ENCODE peak calls at places on chromosome 1, in seven cellular contexts. E, T, X, K, S, B and A are unnamed samples.

GRCh38 chr1:100360790-100361232 is 8.5 kb downstream of the CDC14A start:
- DNase-seq in B (no peak), T (peak), X (peak), E (no peak), S (no peak), K (peak), A (peak)

GRCh38 chr1:29503441-29503840 is 267.1 kb downstream of the PTPRU start:
- DNase-seq in B (no peak), X (no peak), S (no peak), E (peak), T (no peak), K (no peak), A (peak)

GRCh38 chr1:1021010-1021845 is 1.3 kb downstream of the AGRN start:
- DNase-seq in X (no peak), T (peak), B (no peak), S (no peak), E (peak), K (peak), A (peak)

GRCh38 chr1:89953072-89953626 is 41.8 kb upstream of the ZNF326 start:
- DNase-seq in E (no peak), S (peak), K (peak), B (no peak), T (peak), X (no peak), A (no peak)

GRCh38 chr1:201310251-201310985 is 27.1 kb downstream of the PKP1 start:
- DNase-seq in S (no peak), K (no peak), E (no peak), X (no peak), T (no peak), B (no peak), A (no peak)

GRCh38 chr1:207028884-207029283 is 3.7 kb downstream of the C1orf116 start:
- DNase-seq in E (no peak), T (no peak), B (no peak), K (no peak), S (no peak), X (no peak), A (no peak)

GRCh38 chr1:41658444-41659158 is 174.1 kb upstream of the EDN2 start:
- DNase-seq in T (no peak), E (no peak), X (no peak), S (no peak), K (no peak), B (peak), A (peak)

GRCh38 chr1:20698195-20698910 is 19.5 kb downstream of the KIF17 start:
- DNase-seq in S (no peak), B (no peak), T (peak), K (no peak), E (no peak), X (no peak), A (no peak)

GRCh38 chr1:90474158-90474557 is 242.9 kb downstream of the BARHL2 start:
- DNase-seq in S (no peak), B (no peak), X (no peak), E (no peak), T (no peak), K (no peak), A (no peak)

DNA sequence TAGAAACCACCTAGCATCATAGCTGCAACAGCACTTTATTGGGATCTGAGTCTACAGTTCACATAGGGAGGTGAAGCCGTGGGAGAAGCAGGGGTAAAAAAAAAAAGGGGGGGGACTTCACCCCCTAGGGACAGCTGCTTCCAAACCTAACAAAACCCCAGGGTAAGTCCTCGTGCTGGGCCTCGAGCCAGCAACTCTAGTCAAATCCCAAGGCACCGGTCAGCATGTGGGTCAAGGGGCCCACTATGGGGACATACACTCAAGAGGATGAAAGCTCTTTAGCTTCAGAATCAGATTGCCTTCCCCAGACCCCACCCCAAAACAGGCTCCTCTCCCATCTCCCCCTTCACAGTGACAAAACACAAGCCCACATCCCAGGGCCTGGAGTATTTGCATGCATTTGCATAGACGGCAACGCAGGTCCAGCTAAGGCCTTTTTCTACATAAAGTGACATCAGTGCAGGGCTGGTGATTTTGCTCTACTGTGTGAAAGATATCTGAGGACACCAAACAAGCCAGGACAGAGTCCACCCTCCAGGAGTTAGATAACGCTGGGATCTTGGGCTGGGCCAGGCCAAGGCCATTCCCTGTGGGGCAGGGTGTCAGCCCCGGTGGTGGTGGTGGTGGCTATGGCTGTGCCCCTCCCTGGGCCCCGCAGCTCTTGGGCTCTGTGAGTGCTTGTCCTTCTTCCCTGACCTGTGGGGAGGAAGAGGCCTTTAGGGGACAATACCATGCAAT is 8.1 kb upstream of the PMVK start:
- DNase-seq in T (no peak), S (no peak), B (no peak), X (no peak), E (no peak), K (no peak), A (no peak)
- TF ChIP-seq CTCF in T (no peak), S (no peak), B (no peak), X (no peak), E (no peak), K (no peak), A (no peak)

GRCh38 chr1:156658496-156658895 is 16.6 kb downstream of the BCAN start:
- DNase-seq in B (no peak), X (no peak), T (no peak), S (no peak), E (no peak), K (no peak), A (no peak)

GRCh38 chr1:156659994-156660751 is 17.0 kb downstream of the NES start:
- DNase-seq in K (peak), X (peak), T (peak), S (peak), E (peak), B (peak), A (peak)

GRCh38 chr1:156658945-156659574 is 17.1 kb downstream of the BCAN start:
- DNase-seq in B (no peak), T (no peak), S (no peak), X (no peak), E (no peak), K (no peak), A (no peak)

GRCh38 chr1:156660752-156661112 is 16.5 kb downstream of the NES start:
- DNase-seq in X (no peak), B (no peak), T (no peak), S (no peak), K (no peak), E (no peak), A (no peak)

DNA sequence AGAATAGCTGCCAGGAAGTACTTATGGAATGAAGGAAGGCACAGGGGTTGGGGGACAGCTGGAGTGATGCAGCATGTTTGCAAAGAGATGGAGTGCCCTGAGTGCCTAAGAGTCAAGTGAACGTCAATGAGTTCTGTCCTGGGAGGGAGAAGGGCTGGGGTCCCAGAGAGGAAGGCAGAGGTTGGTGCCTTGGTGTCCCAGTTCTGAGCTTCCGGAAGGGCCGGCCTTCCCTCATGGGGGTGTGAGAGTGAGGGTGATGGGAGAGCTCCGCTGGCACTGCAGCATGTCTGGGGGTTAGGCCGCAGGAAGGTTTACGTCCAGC is 17.6 kb downstream of the NES start:
- DNase-seq in K (no peak), S (no peak), E (no peak), B (no peak), X (no peak), T (no peak), A (no peak)
- TF ChIP-seq CTCF in K (no peak), S (no peak), E (no peak), B (no peak), X (no peak), T (no peak), A (no peak)

GRCh38 chr1:157360021-157360390 is 192.3 kb downstream of the FCRL5 start:
- DNase-seq in E (no peak), X (no peak), S (no peak), K (no peak), T (no peak), B (no peak), A (no peak)

GRCh38 chr1:157367091-157367739 is 185.1 kb downstream of the FCRL5 start:
- DNase-seq in T (no peak), B (no peak), X (no peak), E (no peak), S (no peak), K (no peak), A (no peak)

GRCh38 chr1:157367870-157368269 is 184.4 kb downstream of the FCRL5 start:
- DNase-seq in T (no peak), X (no peak), K (no peak), B (no peak), S (no peak), E (no peak), A (no peak)

GRCh38 chr1:157364612-157365011 is 187.7 kb downstream of the FCRL5 start:
- DNase-seq in T (no peak), E (no peak), K (no peak), S (no peak), X (no peak), B (no peak), A (no peak)

DNA sequence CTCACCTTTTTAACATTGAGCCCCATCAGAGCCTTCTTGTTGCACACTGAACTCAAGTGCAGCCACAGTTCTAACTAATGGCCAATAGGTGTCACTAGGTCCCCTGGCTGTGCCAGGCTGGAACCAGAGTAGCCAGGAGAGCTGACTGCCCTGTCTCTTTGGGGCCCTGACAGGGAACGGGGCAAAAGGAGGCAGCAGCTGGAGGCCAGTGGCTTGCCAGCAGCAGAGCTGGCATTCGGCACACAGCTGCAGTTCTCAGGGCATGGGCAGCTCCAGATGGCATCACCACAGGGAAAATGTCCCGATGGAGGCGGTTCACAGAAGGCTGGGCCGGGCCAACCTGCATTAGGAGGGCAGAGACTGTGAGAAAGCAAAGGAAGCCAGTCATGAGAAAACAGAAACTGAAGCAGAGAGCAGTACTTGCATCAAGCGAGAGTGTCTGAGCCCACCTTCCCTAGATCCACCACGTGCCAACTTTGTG is 188.6 kb downstream of the FCRL5 start:
- DNase-seq in K (no peak), E (no peak), S (peak), X (no peak), B (no peak), T (peak), A (no peak)
- TF ChIP-seq CTCF in K (peak), E (peak), S (no peak), X (peak), B (no peak), T (peak), A (no peak)

GRCh38 chr1:187300093-187300492 is 471.3 kb downstream of the PLA2G4A start:
- DNase-seq in X (no peak), S (no peak), K (no peak), E (no peak), T (no peak), B (no peak), A (no peak)
- TF ChIP-seq CTCF in X (no peak), S (no peak), K (no peak), E (no peak), T (no peak), B (no peak), A (no peak)